ENCODE peak calls at places on chromosome 11, in seven cellular contexts. One of them, this sample, is unnamed. For H3K4me1, the result is how much of the 10 kb centered on the place peaks cover.

GRCh38 chr11:134792044-134792443 is 380.0 kb upstream of the B3GAT1 start:
- DNase-seq in OCI-LY7: no peak
- DNase-seq in sigmoid colon: no peak
- DNase-seq in mesendoderm: peak
- DNase-seq in transverse colon: no peak
- DNase-seq in body of pancreas: no peak
- DNase-seq in astrocyte: no peak
- DNase-seq in this sample: no peak

GRCh38 chr11:118953265-118953664 is 2.8 kb upstream of the UPK2 start:
- DNase-seq in OCI-LY7: peak
- DNase-seq in sigmoid colon: no peak
- DNase-seq in mesendoderm: peak
- DNase-seq in transverse colon: no peak
- DNase-seq in body of pancreas: no peak
- DNase-seq in astrocyte: peak
- DNase-seq in this sample: no peak

GRCh38 chr11:79414644-79415317 is 26.0 kb downstream of the TENM4 start:
- DNase-seq in OCI-LY7: no peak
- DNase-seq in sigmoid colon: no peak
- DNase-seq in mesendoderm: no peak
- DNase-seq in transverse colon: no peak
- DNase-seq in body of pancreas: peak
- DNase-seq in astrocyte: peak
- DNase-seq in this sample: no peak

GRCh38 chr11:335779-336665 is 15.4 kb upstream of the IFITM3 start:
- DNase-seq in OCI-LY7: peak
- DNase-seq in sigmoid colon: peak
- DNase-seq in mesendoderm: no peak
- DNase-seq in transverse colon: no peak
- DNase-seq in body of pancreas: no peak
- DNase-seq in astrocyte: no peak
- DNase-seq in this sample: peak

GRCh38 chr11:100467821-100468508 is 219.1 kb upstream of the ARHGAP42 start:
- DNase-seq in OCI-LY7: no peak
- DNase-seq in sigmoid colon: no peak
- DNase-seq in mesendoderm: no peak
- DNase-seq in transverse colon: no peak
- DNase-seq in body of pancreas: no peak
- DNase-seq in astrocyte: no peak
- DNase-seq in this sample: no peak

GRCh38 chr11:75523811-75524401 is 1.8 kb downstream of the GDPD5 start:
- DNase-seq in OCI-LY7: no peak
- DNase-seq in sigmoid colon: no peak
- DNase-seq in mesendoderm: no peak
- DNase-seq in transverse colon: no peak
- DNase-seq in body of pancreas: peak
- DNase-seq in astrocyte: no peak
- DNase-seq in this sample: no peak

GRCh38 chr11:36098976-36099375 is 155.1 kb downstream of the LDLRAD3 start:
- DNase-seq in OCI-LY7: no peak
- DNase-seq in sigmoid colon: no peak
- DNase-seq in mesendoderm: no peak
- DNase-seq in transverse colon: no peak
- DNase-seq in body of pancreas: no peak
- DNase-seq in astrocyte: no peak
- DNase-seq in this sample: no peak

GRCh38 chr11:80815752-80816453 is 1375.1 kb upstream of the TENM4 start:
- DNase-seq in OCI-LY7: no peak
- DNase-seq in sigmoid colon: no peak
- DNase-seq in mesendoderm: no peak
- DNase-seq in transverse colon: no peak
- DNase-seq in body of pancreas: no peak
- DNase-seq in astrocyte: no peak
- DNase-seq in this sample: no peak

GRCh38 chr11:85772700-85773099 is 38.2 kb downstream of the SYTL2 start:
- DNase-seq in OCI-LY7: no peak
- DNase-seq in sigmoid colon: no peak
- DNase-seq in mesendoderm: peak
- DNase-seq in transverse colon: no peak
- DNase-seq in body of pancreas: no peak
- DNase-seq in astrocyte: peak
- DNase-seq in this sample: no peak

GRCh38 chr11:71153005-71153395 is 99.4 kb downstream of the SHANK2 start:
- DNase-seq in OCI-LY7: no peak
- DNase-seq in sigmoid colon: peak
- DNase-seq in mesendoderm: peak
- DNase-seq in transverse colon: peak
- DNase-seq in body of pancreas: peak
- DNase-seq in astrocyte: no peak
- DNase-seq in this sample: no peak

GRCh38 chr11:35967042-35967441 is 23.2 kb downstream of the LDLRAD3 start:
- DNase-seq in OCI-LY7: no peak
- DNase-seq in sigmoid colon: no peak
- DNase-seq in mesendoderm: no peak
- DNase-seq in transverse colon: no peak
- DNase-seq in body of pancreas: no peak
- DNase-seq in astrocyte: no peak
- DNase-seq in this sample: no peak

GRCh38 chr11:88594274-88594950 is 256.9 kb upstream of the CTSC start:
- DNase-seq in OCI-LY7: no peak
- DNase-seq in sigmoid colon: no peak
- DNase-seq in mesendoderm: no peak
- DNase-seq in transverse colon: no peak
- DNase-seq in body of pancreas: no peak
- DNase-seq in astrocyte: no peak
- DNase-seq in this sample: no peak

GRCh38 chr11:96393753-96394348 is 4.0 kb downstream of the JRKL start:
- DNase-seq in OCI-LY7: peak
- DNase-seq in sigmoid colon: no peak
- DNase-seq in mesendoderm: peak
- DNase-seq in transverse colon: no peak
- DNase-seq in body of pancreas: no peak
- DNase-seq in astrocyte: peak
- DNase-seq in this sample: no peak

GRCh38 chr11:62921201-62921572 is at the start of gene CHRM1:
- DNase-seq in OCI-LY7: no peak
- DNase-seq in sigmoid colon: no peak
- DNase-seq in mesendoderm: no peak
- DNase-seq in transverse colon: peak
- DNase-seq in body of pancreas: peak
- DNase-seq in astrocyte: no peak
- DNase-seq in this sample: no peak

GRCh38 chr11:118785362-118785761 is 5.6 kb downstream of the DDX6 start:
- DNase-seq in OCI-LY7: no peak
- DNase-seq in sigmoid colon: no peak
- DNase-seq in mesendoderm: no peak
- DNase-seq in transverse colon: no peak
- DNase-seq in body of pancreas: no peak
- DNase-seq in astrocyte: peak
- DNase-seq in this sample: no peak

GRCh38 chr11:62054484-62055121 is 69.2 kb upstream of the INCENP start:
- DNase-seq in OCI-LY7: peak
- DNase-seq in sigmoid colon: peak
- DNase-seq in mesendoderm: peak
- DNase-seq in transverse colon: peak
- DNase-seq in body of pancreas: peak
- DNase-seq in astrocyte: no peak
- DNase-seq in this sample: no peak

GRCh38 chr11:34960277-34960676 is 43.9 kb downstream of the PDHX start:
- DNase-seq in OCI-LY7: no peak
- DNase-seq in sigmoid colon: no peak
- DNase-seq in mesendoderm: no peak
- DNase-seq in transverse colon: no peak
- DNase-seq in body of pancreas: peak
- DNase-seq in astrocyte: no peak
- DNase-seq in this sample: peak

DNA sequence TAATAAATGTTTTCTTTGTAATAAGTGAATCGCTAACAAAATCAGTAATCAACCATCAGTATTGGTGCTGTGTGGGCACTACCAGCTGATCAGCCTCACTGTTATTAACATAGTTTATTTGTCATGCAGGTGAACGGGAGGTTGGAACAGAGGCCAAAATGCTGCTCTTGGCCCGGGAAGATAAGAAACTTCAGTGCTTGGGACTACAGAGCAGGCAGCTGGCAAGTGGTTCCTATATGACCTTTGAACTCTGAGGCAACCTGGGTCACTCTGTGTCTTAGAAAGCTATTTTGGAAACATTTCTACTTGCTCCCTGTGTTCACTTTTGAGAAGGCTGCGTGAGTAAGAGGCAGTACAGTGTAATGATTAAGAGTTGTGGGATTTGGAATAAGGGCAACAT is 36.5 kb upstream of the DNAJB13 start:
- DNase-seq in OCI-LY7: no peak
- DNase-seq in sigmoid colon: no peak
- DNase-seq in mesendoderm: no peak
- DNase-seq in transverse colon: no peak
- DNase-seq in body of pancreas: peak
- DNase-seq in astrocyte: no peak
- DNase-seq in this sample: no peak
- H3K4me1 ChIP-seq in OCI-LY7: under half
- H3K4me1 ChIP-seq in sigmoid colon: under half
- H3K4me1 ChIP-seq in mesendoderm: under half
- H3K4me1 ChIP-seq in transverse colon: under half
- H3K4me1 ChIP-seq in body of pancreas: under half
- H3K4me1 ChIP-seq in astrocyte: under half
- H3K4me1 ChIP-seq in this sample: under half

GRCh38 chr11:37774441-37774840 is 1176.4 kb upstream of the RAG2 start:
- DNase-seq in OCI-LY7: no peak
- DNase-seq in sigmoid colon: no peak
- DNase-seq in mesendoderm: no peak
- DNase-seq in transverse colon: no peak
- DNase-seq in body of pancreas: no peak
- DNase-seq in astrocyte: no peak
- DNase-seq in this sample: no peak

DNA sequence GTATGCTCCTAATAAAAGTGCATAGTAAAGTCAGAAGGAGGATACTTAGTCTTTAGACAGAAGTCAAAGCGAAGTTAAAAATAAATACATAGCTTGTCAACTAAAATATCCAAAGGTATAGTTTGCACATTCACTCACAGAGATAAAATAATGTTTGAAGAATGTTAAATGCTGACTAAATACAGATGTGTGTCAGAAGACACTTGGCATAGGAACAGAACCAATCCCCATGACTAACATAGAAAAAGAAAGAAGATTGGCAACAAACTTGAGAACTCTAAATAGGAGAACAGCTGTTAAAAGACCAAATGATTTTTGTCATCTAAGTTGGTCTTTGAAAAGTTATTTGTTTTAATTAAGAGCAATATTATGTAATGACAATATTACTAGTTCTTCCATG is 1172.1 kb upstream of the RAG2 start:
- DNase-seq in OCI-LY7: no peak
- DNase-seq in sigmoid colon: no peak
- DNase-seq in mesendoderm: no peak
- DNase-seq in transverse colon: no peak
- DNase-seq in body of pancreas: no peak
- DNase-seq in astrocyte: no peak
- DNase-seq in this sample: no peak
- H3K4me1 ChIP-seq in OCI-LY7: under half
- H3K4me1 ChIP-seq in sigmoid colon: under half
- H3K4me1 ChIP-seq in mesendoderm: under half
- H3K4me1 ChIP-seq in transverse colon: under half
- H3K4me1 ChIP-seq in body of pancreas: under half
- H3K4me1 ChIP-seq in astrocyte: under half
- H3K4me1 ChIP-seq in this sample: under half

GRCh38 chr11:87423161-87423560 is 385.4 kb downstream of the TMEM135 start:
- DNase-seq in OCI-LY7: no peak
- DNase-seq in sigmoid colon: no peak
- DNase-seq in mesendoderm: peak
- DNase-seq in transverse colon: no peak
- DNase-seq in body of pancreas: no peak
- DNase-seq in astrocyte: no peak
- DNase-seq in this sample: no peak
- H3K4me1 ChIP-seq in OCI-LY7: under half
- H3K4me1 ChIP-seq in sigmoid colon: under half
- H3K4me1 ChIP-seq in mesendoderm: under half
- H3K4me1 ChIP-seq in transverse colon: under half
- H3K4me1 ChIP-seq in body of pancreas: under half
- H3K4me1 ChIP-seq in astrocyte: under half
- H3K4me1 ChIP-seq in this sample: under half

GRCh38 chr11:27460571-27460970 is 12.0 kb downstream of the LGR4 start:
- DNase-seq in OCI-LY7: no peak
- DNase-seq in sigmoid colon: no peak
- DNase-seq in mesendoderm: no peak
- DNase-seq in transverse colon: no peak
- DNase-seq in body of pancreas: peak
- DNase-seq in astrocyte: peak
- DNase-seq in this sample: no peak
- H3K4me1 ChIP-seq in OCI-LY7: under half
- H3K4me1 ChIP-seq in sigmoid colon: under half
- H3K4me1 ChIP-seq in mesendoderm: under half
- H3K4me1 ChIP-seq in transverse colon: under half
- H3K4me1 ChIP-seq in body of pancreas: half or more
- H3K4me1 ChIP-seq in astrocyte: under half
- H3K4me1 ChIP-seq in this sample: under half

DNA sequence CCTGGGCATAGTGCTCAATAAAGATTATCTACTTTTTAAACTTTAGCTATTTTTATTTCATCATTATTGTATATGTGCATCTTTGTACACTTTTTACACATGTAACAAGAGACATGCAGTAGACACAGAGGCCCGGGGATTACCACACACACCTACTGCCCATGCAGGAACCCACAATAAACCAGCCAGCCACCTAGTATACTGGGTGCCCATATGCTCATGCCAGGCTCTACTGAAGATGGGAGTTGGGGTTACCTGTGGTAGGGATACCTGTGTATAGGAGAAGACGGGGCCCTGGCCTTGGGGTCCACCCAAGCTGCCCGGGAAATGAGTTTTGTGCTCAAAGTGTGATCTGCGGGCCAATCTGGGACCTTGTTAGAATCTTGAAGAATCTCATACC is 31.2 kb upstream of the P2RY2 start:
- DNase-seq in OCI-LY7: no peak
- DNase-seq in sigmoid colon: peak
- DNase-seq in mesendoderm: no peak
- DNase-seq in transverse colon: no peak
- DNase-seq in body of pancreas: no peak
- DNase-seq in astrocyte: no peak
- DNase-seq in this sample: no peak
- H3K4me1 ChIP-seq in OCI-LY7: under half
- H3K4me1 ChIP-seq in sigmoid colon: under half
- H3K4me1 ChIP-seq in mesendoderm: under half
- H3K4me1 ChIP-seq in transverse colon: under half
- H3K4me1 ChIP-seq in body of pancreas: under half
- H3K4me1 ChIP-seq in astrocyte: under half
- H3K4me1 ChIP-seq in this sample: under half

GRCh38 chr11:130101661-130102060 is 32.0 kb downstream of the APLP2 start:
- DNase-seq in OCI-LY7: no peak
- DNase-seq in sigmoid colon: no peak
- DNase-seq in mesendoderm: no peak
- DNase-seq in transverse colon: no peak
- DNase-seq in body of pancreas: no peak
- DNase-seq in astrocyte: no peak
- DNase-seq in this sample: no peak
- H3K4me1 ChIP-seq in OCI-LY7: under half
- H3K4me1 ChIP-seq in sigmoid colon: under half
- H3K4me1 ChIP-seq in mesendoderm: under half
- H3K4me1 ChIP-seq in transverse colon: under half
- H3K4me1 ChIP-seq in body of pancreas: under half
- H3K4me1 ChIP-seq in astrocyte: under half
- H3K4me1 ChIP-seq in this sample: under half